ENCODE peak calls at places on chromosomes 2 and 18, in seven cellular contexts. One of them, this sample, is unnamed.

GRCh38 chr2:185208261-185208660 is 530.3 kb upstream of the FSIP2 start:
- DNase-seq in uterus: no peak
- DNase-seq in adrenal gland: no peak
- DNase-seq in Peyer's patch: no peak
- DNase-seq in IMR-90: no peak
- DNase-seq in transverse colon: peak; percentile 9
- DNase-seq in A549: no peak
- DNase-seq in this sample: no peak

GRCh38 chr2:108945969-108946368 is 43.1 kb downstream of the EDAR start:
- DNase-seq in uterus: no peak
- DNase-seq in adrenal gland: peak; percentile 83
- DNase-seq in Peyer's patch: no peak
- DNase-seq in IMR-90: no peak
- DNase-seq in transverse colon: no peak
- DNase-seq in A549: no peak
- DNase-seq in this sample: peak; percentile 92

GRCh38 chr2:105893011-105893995 is 148.6 kb downstream of the NCK2 start:
- DNase-seq in uterus: no peak
- DNase-seq in adrenal gland: no peak
- DNase-seq in Peyer's patch: no peak
- DNase-seq in IMR-90: no peak
- DNase-seq in transverse colon: no peak
- DNase-seq in A549: no peak
- DNase-seq in this sample: no peak

GRCh38 chr2:81481242-81481993 is 1176.9 kb upstream of the LRRTM1 start:
- DNase-seq in uterus: no peak
- DNase-seq in adrenal gland: no peak
- DNase-seq in Peyer's patch: no peak
- DNase-seq in IMR-90: no peak
- DNase-seq in transverse colon: no peak
- DNase-seq in A549: no peak
- DNase-seq in this sample: no peak

GRCh38 chr2:165847001-165847400 is 53.0 kb upstream of the GALNT3 start:
- DNase-seq in uterus: no peak
- DNase-seq in adrenal gland: no peak
- DNase-seq in Peyer's patch: no peak
- DNase-seq in IMR-90: no peak
- DNase-seq in transverse colon: no peak
- DNase-seq in A549: no peak
- DNase-seq in this sample: no peak

GRCh38 chr2:145744541-145745386 is 1224.8 kb upstream of the ZEB2 start:
- DNase-seq in uterus: no peak
- DNase-seq in adrenal gland: no peak
- DNase-seq in Peyer's patch: no peak
- DNase-seq in IMR-90: peak; percentile 95
- DNase-seq in transverse colon: no peak
- DNase-seq in A549: no peak
- DNase-seq in this sample: no peak

GRCh38 chr2:16738361-16739225 is 73.0 kb upstream of the CYRIA start:
- DNase-seq in uterus: no peak
- DNase-seq in adrenal gland: no peak
- DNase-seq in Peyer's patch: no peak
- DNase-seq in IMR-90: no peak
- DNase-seq in transverse colon: no peak
- DNase-seq in A549: no peak
- DNase-seq in this sample: no peak

GRCh38 chr2:195657634-195658540 is 861 bp downstream of the SLC39A10 start:
- DNase-seq in uterus: peak; percentile 67
- DNase-seq in adrenal gland: peak; percentile 66
- DNase-seq in Peyer's patch: peak; percentile 88
- DNase-seq in IMR-90: peak; percentile 87
- DNase-seq in transverse colon: peak; percentile 73
- DNase-seq in A549: peak; percentile 23
- DNase-seq in this sample: peak; percentile 68

GRCh38 chr2:113818382-113818951 is 62.0 kb upstream of the SLC35F5 start:
- DNase-seq in uterus: peak; percentile 80
- DNase-seq in adrenal gland: peak; percentile 93
- DNase-seq in Peyer's patch: peak; percentile 65
- DNase-seq in IMR-90: peak; percentile 100
- DNase-seq in transverse colon: peak; percentile 52
- DNase-seq in A549: peak; percentile 60
- DNase-seq in this sample: peak; percentile 42

GRCh38 chr18:48385595-48385994 is 23.6 kb downstream of the ZBTB7C start:
- DNase-seq in uterus: no peak
- DNase-seq in adrenal gland: no peak
- DNase-seq in Peyer's patch: no peak
- DNase-seq in IMR-90: no peak
- DNase-seq in transverse colon: no peak
- DNase-seq in A549: no peak
- DNase-seq in this sample: no peak

GRCh38 chr2:74001781-74002514 is 17.2 kb downstream of the TET3 start:
- DNase-seq in uterus: no peak
- DNase-seq in adrenal gland: no peak
- DNase-seq in Peyer's patch: no peak
- DNase-seq in IMR-90: no peak
- DNase-seq in transverse colon: no peak
- DNase-seq in A549: no peak
- DNase-seq in this sample: no peak

GRCh38 chr2:55155764-55156221 is 76.3 kb downstream of the CLHC1 start:
- DNase-seq in uterus: no peak
- DNase-seq in adrenal gland: no peak
- DNase-seq in Peyer's patch: no peak
- DNase-seq in IMR-90: peak; percentile 77
- DNase-seq in transverse colon: no peak
- DNase-seq in A549: no peak
- DNase-seq in this sample: no peak

GRCh38 chr2:128073278-128073677 is 17.7 kb upstream of the UGGT1 start:
- DNase-seq in uterus: no peak
- DNase-seq in adrenal gland: no peak
- DNase-seq in Peyer's patch: no peak
- DNase-seq in IMR-90: no peak
- DNase-seq in transverse colon: no peak
- DNase-seq in A549: no peak
- DNase-seq in this sample: no peak

GRCh38 chr2:11955883-11956282 is 209.5 kb downstream of the LPIN1 start:
- DNase-seq in uterus: no peak
- DNase-seq in adrenal gland: no peak
- DNase-seq in Peyer's patch: no peak
- DNase-seq in IMR-90: no peak
- DNase-seq in transverse colon: no peak
- DNase-seq in A549: no peak
- DNase-seq in this sample: no peak

GRCh38 chr18:31549416-31549815 is 42.3 kb upstream of the TTR start:
- DNase-seq in uterus: no peak
- DNase-seq in adrenal gland: no peak
- DNase-seq in Peyer's patch: no peak
- DNase-seq in IMR-90: no peak
- DNase-seq in transverse colon: no peak
- DNase-seq in A549: no peak
- DNase-seq in this sample: no peak

GRCh38 chr2:8588831-8589191 is 93.0 kb upstream of the ID2 start:
- DNase-seq in uterus: no peak
- DNase-seq in adrenal gland: no peak
- DNase-seq in Peyer's patch: no peak
- DNase-seq in IMR-90: no peak
- DNase-seq in transverse colon: no peak
- DNase-seq in A549: no peak
- DNase-seq in this sample: no peak

GRCh38 chr18:78948221-78948620 is 31.4 kb upstream of the SALL3 start:
- DNase-seq in uterus: no peak
- DNase-seq in adrenal gland: no peak
- DNase-seq in Peyer's patch: no peak
- DNase-seq in IMR-90: no peak
- DNase-seq in transverse colon: no peak
- DNase-seq in A549: no peak
- DNase-seq in this sample: no peak

GRCh38 chr2:66428986-66429612 is 5.8 kb upstream of the MEIS1 start:
- DNase-seq in uterus: peak; percentile 50
- DNase-seq in adrenal gland: peak; percentile 35
- DNase-seq in Peyer's patch: no peak
- DNase-seq in IMR-90: peak; percentile 79
- DNase-seq in transverse colon: no peak
- DNase-seq in A549: peak; percentile 27
- DNase-seq in this sample: peak; percentile 39

GRCh38 chr18:11752116-11752911 is 63.2 kb downstream of the GNAL start:
- DNase-seq in uterus: no peak
- DNase-seq in adrenal gland: no peak
- DNase-seq in Peyer's patch: no peak
- DNase-seq in IMR-90: peak; percentile 30
- DNase-seq in transverse colon: no peak
- DNase-seq in A549: peak; percentile 60
- DNase-seq in this sample: no peak

GRCh38 chr18:63879684-63880083 is 7.8 kb upstream of the SERPINB2 start:
- DNase-seq in uterus: no peak
- DNase-seq in adrenal gland: no peak
- DNase-seq in Peyer's patch: no peak
- DNase-seq in IMR-90: peak; percentile 62
- DNase-seq in transverse colon: no peak
- DNase-seq in A549: no peak
- DNase-seq in this sample: no peak

GRCh38 chr2:231877533-231878456 is 48.4 kb downstream of the NPPC start:
- DNase-seq in uterus: no peak
- DNase-seq in adrenal gland: no peak
- DNase-seq in Peyer's patch: peak; percentile 46
- DNase-seq in IMR-90: peak; percentile 28
- DNase-seq in transverse colon: no peak
- DNase-seq in A549: peak; percentile 36
- DNase-seq in this sample: peak; percentile 64

GRCh38 chr2:58710795-58711279 is 469.7 kb upstream of the FANCL start:
- DNase-seq in uterus: no peak
- DNase-seq in adrenal gland: no peak
- DNase-seq in Peyer's patch: peak; percentile 41
- DNase-seq in IMR-90: no peak
- DNase-seq in transverse colon: no peak
- DNase-seq in A549: no peak
- DNase-seq in this sample: no peak

GRCh38 chr2:180572346-180572745 is 408.1 kb upstream of the UBE2E3 start:
- DNase-seq in uterus: no peak
- DNase-seq in adrenal gland: no peak
- DNase-seq in Peyer's patch: no peak
- DNase-seq in IMR-90: peak; percentile 21
- DNase-seq in transverse colon: no peak
- DNase-seq in A549: no peak
- DNase-seq in this sample: no peak

GRCh38 chr2:76569819-76570218 is 859.1 kb upstream of the GCFC2 start:
- DNase-seq in uterus: no peak
- DNase-seq in adrenal gland: no peak
- DNase-seq in Peyer's patch: no peak
- DNase-seq in IMR-90: no peak
- DNase-seq in transverse colon: no peak
- DNase-seq in A549: no peak
- DNase-seq in this sample: no peak

GRCh38 chr2:183093857-183094657 is 15.5 kb downstream of the DUSP19 start:
- DNase-seq in uterus: no peak
- DNase-seq in adrenal gland: no peak
- DNase-seq in Peyer's patch: no peak
- DNase-seq in IMR-90: peak; percentile 72
- DNase-seq in transverse colon: no peak
- DNase-seq in A549: no peak
- DNase-seq in this sample: no peak

GRCh38 chr2:7835693-7836680 is 845.9 kb upstream of the ID2 start:
- DNase-seq in uterus: no peak
- DNase-seq in adrenal gland: no peak
- DNase-seq in Peyer's patch: no peak
- DNase-seq in IMR-90: no peak
- DNase-seq in transverse colon: no peak
- DNase-seq in A549: no peak
- DNase-seq in this sample: no peak

GRCh38 chr2:241897231-241897916 is 27.8 kb downstream of the RTP5 start:
- DNase-seq in uterus: peak; percentile 11
- DNase-seq in adrenal gland: peak; percentile 15
- DNase-seq in Peyer's patch: peak; percentile 32
- DNase-seq in IMR-90: no peak
- DNase-seq in transverse colon: no peak
- DNase-seq in A549: no peak
- DNase-seq in this sample: no peak

GRCh38 chr2:138559648-138560047 is 58.1 kb downstream of the SPOPL start:
- DNase-seq in uterus: no peak
- DNase-seq in adrenal gland: no peak
- DNase-seq in Peyer's patch: no peak
- DNase-seq in IMR-90: no peak
- DNase-seq in transverse colon: no peak
- DNase-seq in A549: no peak
- DNase-seq in this sample: no peak
- H3K4me1 ChIP-seq in uterus: no peaks in the 10 kb centered on the region
- H3K4me1 ChIP-seq in adrenal gland: no peaks in the 10 kb centered on the region
- H3K4me1 ChIP-seq in Peyer's patch: no peaks in the 10 kb centered on the region
- H3K4me1 ChIP-seq in IMR-90: no peaks in the 10 kb centered on the region
- H3K4me1 ChIP-seq in transverse colon: no peaks in the 10 kb centered on the region
- H3K4me1 ChIP-seq in A549: no peaks in the 10 kb centered on the region
- H3K4me1 ChIP-seq in this sample: no peaks in the 10 kb centered on the region

DNA sequence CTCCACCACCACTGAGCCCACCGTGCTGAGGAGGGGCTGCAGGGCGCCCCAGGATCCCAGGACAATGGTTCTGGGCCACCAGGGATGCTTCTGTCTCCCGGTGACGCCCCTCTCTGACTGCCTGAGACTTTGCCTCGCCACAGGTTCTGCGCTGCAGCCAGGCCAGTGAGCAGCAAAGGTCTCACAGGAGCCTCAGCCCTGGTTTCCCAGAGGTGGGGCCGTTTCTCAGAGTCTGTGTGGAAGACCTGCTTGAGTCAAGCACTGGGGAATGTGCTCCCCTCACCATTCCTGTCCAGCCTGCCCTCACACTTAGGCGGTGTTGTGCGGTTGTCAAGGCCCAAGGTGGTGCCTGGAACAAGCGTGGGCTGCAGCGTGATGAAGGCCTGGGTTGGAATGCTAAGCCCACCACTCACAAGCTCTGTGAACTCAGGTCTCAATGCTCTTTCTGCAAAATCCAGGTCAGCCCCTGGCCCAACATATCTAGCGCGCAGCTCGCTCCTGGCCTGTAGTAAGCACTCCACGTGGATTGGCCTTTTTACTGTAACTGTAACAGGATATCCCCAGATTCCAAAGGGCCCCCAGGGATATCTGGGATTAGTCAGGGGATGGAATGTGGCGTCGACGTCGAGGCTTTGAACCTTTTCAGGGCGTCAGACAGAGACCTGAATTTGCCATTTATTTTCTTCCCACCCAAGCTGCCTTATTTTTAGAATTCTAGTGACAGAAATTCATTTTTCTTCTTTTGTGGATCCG is 47.6 kb downstream of the PLB1 start:
- DNase-seq in uterus: no peak
- DNase-seq in adrenal gland: no peak
- DNase-seq in Peyer's patch: no peak
- DNase-seq in IMR-90: peak; percentile 14
- DNase-seq in transverse colon: no peak
- DNase-seq in A549: no peak
- DNase-seq in this sample: no peak
- H3K27ac ChIP-seq in uterus: no peak overlapping the region
- H3K27ac ChIP-seq in adrenal gland: peak overlapping the region; percentile 83
- H3K27ac ChIP-seq in Peyer's patch: peak overlapping the region; percentile 72
- H3K27ac ChIP-seq in IMR-90: no peak overlapping the region
- H3K27ac ChIP-seq in transverse colon: no peak overlapping the region
- H3K27ac ChIP-seq in A549: no peak overlapping the region
- H3K27ac ChIP-seq in this sample: no peak overlapping the region

GRCh38 chr2:201466050-201466660 is 14.6 kb downstream of the STRADB start:
- DNase-seq in uterus: peak; percentile 32
- DNase-seq in adrenal gland: no peak
- DNase-seq in Peyer's patch: no peak
- DNase-seq in IMR-90: peak; percentile 90
- DNase-seq in transverse colon: no peak
- DNase-seq in A549: no peak
- DNase-seq in this sample: peak; percentile 66
- TF ChIP-seq POLR2A in uterus: no peak
- TF ChIP-seq POLR2A in adrenal gland: no peak
- TF ChIP-seq POLR2A in Peyer's patch: no peak
- TF ChIP-seq POLR2A in IMR-90: no peak
- TF ChIP-seq POLR2A in transverse colon: no peak
- TF ChIP-seq POLR2A in A549: no peak
- TF ChIP-seq POLR2A in this sample: no peak

GRCh38 chr18:36308711-36309435 is 11.4 kb downstream of the FHOD3 start:
- DNase-seq in uterus: no peak
- DNase-seq in adrenal gland: no peak
- DNase-seq in Peyer's patch: no peak
- DNase-seq in IMR-90: no peak
- DNase-seq in transverse colon: no peak
- DNase-seq in A549: no peak
- DNase-seq in this sample: no peak
- H3K4me1 ChIP-seq in uterus: no peaks in the 10 kb centered on the region
- H3K4me1 ChIP-seq in adrenal gland: peaks cover 32% of the 10 kb centered on the region
- H3K4me1 ChIP-seq in Peyer's patch: no peaks in the 10 kb centered on the region
- H3K4me1 ChIP-seq in IMR-90: peaks cover 12% of the 10 kb centered on the region
- H3K4me1 ChIP-seq in transverse colon: no peaks in the 10 kb centered on the region
- H3K4me1 ChIP-seq in A549: peaks cover 15% of the 10 kb centered on the region
- H3K4me1 ChIP-seq in this sample: no peaks in the 10 kb centered on the region